ENCODE peak calls at places on chromosomes 7 and 10, in ten cellular contexts. J is activated gamma-delta T cell treated with Interleukin-2 at 50 U/mL for 16 hours; L is cardiac fibroblast; Q is NCI-H1105; I is activated CD4-positive, alpha-beta T cell treated with anti-CD3 and anti-CD28 coated beads, Interleukin-2, amount 10 ng/mL, durations not matched to agents 7 days and 5 days; W is fibroblast of pulmonary artery; S is dorsolateral prefrontal cortex; R is PC-3; C is HT-29; N is LoVo. M is an unnamed sample.

GRCh38 chr10:33291053-33291592 is 43.3 kb downstream of the NRP1 start:
- DNase-seq in J (no peak), L (peak), Q (no peak), I (no peak), W (peak), S (no peak), R (peak), C (peak), N (peak), M (peak)

GRCh38 chr7:46468753-46469356 is 547.8 kb upstream of the IGFBP3 start:
- DNase-seq in J (no peak), L (peak), Q (no peak), I (no peak), W (peak), S (no peak), R (no peak), C (peak), N (no peak), M (peak)

GRCh38 chr7:158814637-158815036 is 14.7 kb downstream of the ESYT2 start:
- DNase-seq in J (peak), L (peak), Q (no peak), I (peak), W (peak), S (no peak), R (no peak), C (no peak), N (no peak), M (no peak)

GRCh38 chr7:49767719-49768118 is 5.7 kb upstream of the VWC2 start:
- DNase-seq in J (no peak), L (no peak), Q (no peak), I (no peak), W (no peak), S (no peak), R (no peak), C (no peak), N (no peak), M (no peak)

GRCh38 chr10:14906765-14907164 is 28.1 kb downstream of the SUV39H2 start:
- DNase-seq in J (no peak), L (no peak), Q (no peak), I (no peak), W (no peak), S (no peak), R (no peak), C (no peak), N (no peak), M (no peak)

GRCh38 chr7:21902240-21902639 is 43.5 kb downstream of the CDCA7L start:
- DNase-seq in J (no peak), L (peak), Q (no peak), I (no peak), W (peak), S (no peak), R (peak), C (peak), N (peak), M (peak)

GRCh38 chr10:63666836-63667383 is 145.7 kb downstream of the REEP3 start:
- DNase-seq in J (no peak), L (peak), Q (no peak), I (no peak), W (peak), S (no peak), R (peak), C (no peak), N (no peak), M (peak)

GRCh38 chr7:28296571-28297483 is 115.5 kb upstream of the CREB5 start:
- DNase-seq in J (peak), L (peak), Q (peak), I (peak), W (peak), S (no peak), R (peak), C (peak), N (no peak), M (peak)

GRCh38 chr10:3571310-3571825 is 213.6 kb downstream of the KLF6 start:
- DNase-seq in J (no peak), L (no peak), Q (no peak), I (no peak), W (no peak), S (no peak), R (no peak), C (no peak), N (no peak), M (no peak)

GRCh38 chr7:134935701-134936100 is 50.6 kb upstream of the AGBL3 start:
- DNase-seq in J (no peak), L (no peak), Q (no peak), I (no peak), W (no peak), S (no peak), R (no peak), C (no peak), N (no peak), M (peak)

GRCh38 chr7:22896917-22897316 is 74.3 kb upstream of the TOMM7 start:
- DNase-seq in J (no peak), L (no peak), Q (no peak), I (no peak), W (no peak), S (no peak), R (no peak), C (no peak), N (no peak), M (no peak)

GRCh38 chr7:153090209-153090608 is 330.7 kb downstream of the ACTR3B start:
- DNase-seq in J (no peak), L (no peak), Q (no peak), I (no peak), W (no peak), S (no peak), R (no peak), C (no peak), N (no peak), M (no peak)

GRCh38 chr10:132164801-132165278 is 21.9 kb upstream of the DPYSL4 start:
- DNase-seq in J (no peak), L (no peak), Q (no peak), I (no peak), W (no peak), S (no peak), R (no peak), C (peak), N (no peak), M (no peak)

GRCh38 chr10:131888186-131888604 is 12.6 kb upstream of the PPP2R2D start:
- DNase-seq in J (no peak), L (no peak), Q (no peak), I (no peak), W (no peak), S (no peak), R (peak), C (peak), N (peak), M (no peak)

GRCh38 chr7:1044189-1045037 is at the start of gene GPR146:
- DNase-seq in J (peak), L (peak), Q (peak), I (peak), W (peak), S (peak), R (peak), C (peak), N (peak), M (peak)

GRCh38 chr10:70909326-70909935 is 21.1 kb upstream of the PCBD1 start:
- DNase-seq in J (no peak), L (no peak), Q (no peak), I (no peak), W (no peak), S (no peak), R (no peak), C (no peak), N (no peak), M (no peak)

GRCh38 chr7:26397786-26398435 is 106.2 kb downstream of the SNX10 start:
- DNase-seq in J (no peak), L (no peak), Q (no peak), I (no peak), W (peak), S (no peak), R (peak), C (no peak), N (peak), M (peak)

GRCh38 chr10:114714281-114714741 is 56.2 kb upstream of the ABLIM1 start:
- DNase-seq in J (no peak), L (peak), Q (peak), I (no peak), W (peak), S (no peak), R (peak), C (peak), N (peak), M (peak)

GRCh38 chr10:1202343-1202742 is 146.2 kb downstream of the WDR37 start:
- DNase-seq in J (no peak), L (no peak), Q (no peak), I (no peak), W (no peak), S (no peak), R (no peak), C (no peak), N (no peak), M (no peak)

GRCh38 chr7:52085610-52086009 is 769.0 kb upstream of the COBL start:
- DNase-seq in J (no peak), L (no peak), Q (no peak), I (no peak), W (no peak), S (no peak), R (no peak), C (no peak), N (no peak), M (no peak)